ENCODE peak calls at places on chromosomes 3 and 15, in ten cellular contexts. One of them, this sample, is unnamed.

GRCh38 chr3:194983121-194983520 is 287.8 kb downstream of the XXYLT1 start:
- DNase-seq in brain microvascular endothelial cell: no peak
- DNase-seq in WERI-Rb-1: no peak
- DNase-seq in heart right ventricle: no peak
- DNase-seq in DND-41: no peak
- DNase-seq in RWPE1: no peak
- DNase-seq in H9: no peak
- DNase-seq in gastrocnemius medialis: no peak
- DNase-seq in naive thymus-derived CD4-positive, alpha-beta T cell: no peak
- DNase-seq in lower lobe of right lung: no peak
- DNase-seq in this sample: no peak

GRCh38 chr3:16319307-16319706 is 54.3 kb downstream of the OXNAD1 start:
- DNase-seq in H9: peak; percentile 57
- DNase-seq in naive thymus-derived CD4-positive, alpha-beta T cell: peak; percentile 77
- DNase-seq in DND-41: peak; percentile 78
- DNase-seq in RWPE1: no peak
- DNase-seq in WERI-Rb-1: peak; percentile 26
- DNase-seq in heart right ventricle: no peak
- DNase-seq in gastrocnemius medialis: no peak
- DNase-seq in lower lobe of right lung: no peak
- DNase-seq in brain microvascular endothelial cell: no peak
- DNase-seq in this sample: no peak

GRCh38 chr3:46442591-46443530 is 21.8 kb downstream of the LTF start:
- DNase-seq in gastrocnemius medialis: peak; percentile 28
- DNase-seq in WERI-Rb-1: peak; percentile 24
- DNase-seq in H9: no peak
- DNase-seq in heart right ventricle: no peak
- DNase-seq in naive thymus-derived CD4-positive, alpha-beta T cell: peak; percentile 35
- DNase-seq in RWPE1: peak; percentile 37
- DNase-seq in brain microvascular endothelial cell: peak; percentile 19
- DNase-seq in DND-41: peak; percentile 71
- DNase-seq in lower lobe of right lung: no peak
- DNase-seq in this sample: no peak

GRCh38 chr3:146218880-146219866 is 31.7 kb downstream of the PLSCR4 start:
- DNase-seq in H9: no peak
- DNase-seq in RWPE1: peak; percentile 21
- DNase-seq in heart right ventricle: peak; percentile 17
- DNase-seq in brain microvascular endothelial cell: peak; percentile 20
- DNase-seq in naive thymus-derived CD4-positive, alpha-beta T cell: peak; percentile 20
- DNase-seq in WERI-Rb-1: peak; percentile 13
- DNase-seq in DND-41: peak; percentile 8
- DNase-seq in gastrocnemius medialis: no peak
- DNase-seq in lower lobe of right lung: no peak
- DNase-seq in this sample: peak; percentile 15

GRCh38 chr3:124814620-124815421 is 72.3 kb downstream of the ITGB5 start:
- DNase-seq in lower lobe of right lung: no peak
- DNase-seq in DND-41: no peak
- DNase-seq in gastrocnemius medialis: no peak
- DNase-seq in RWPE1: peak; percentile 24
- DNase-seq in heart right ventricle: no peak
- DNase-seq in WERI-Rb-1: no peak
- DNase-seq in H9: no peak
- DNase-seq in brain microvascular endothelial cell: no peak
- DNase-seq in naive thymus-derived CD4-positive, alpha-beta T cell: no peak
- DNase-seq in this sample: no peak

GRCh38 chr15:50003786-50004334 is 115.2 kb downstream of the ATP8B4 start:
- DNase-seq in DND-41: peak; percentile 63
- DNase-seq in gastrocnemius medialis: peak; percentile 67
- DNase-seq in heart right ventricle: peak; percentile 88
- DNase-seq in WERI-Rb-1: peak; percentile 87
- DNase-seq in naive thymus-derived CD4-positive, alpha-beta T cell: peak; percentile 11
- DNase-seq in H9: peak; percentile 96
- DNase-seq in RWPE1: peak; percentile 86
- DNase-seq in lower lobe of right lung: peak; percentile 87
- DNase-seq in brain microvascular endothelial cell: peak; percentile 83
- DNase-seq in this sample: peak; percentile 77

GRCh38 chr3:13254028-13254951 is 165.8 kb downstream of the NUP210 start:
- DNase-seq in H9: no peak
- DNase-seq in brain microvascular endothelial cell: no peak
- DNase-seq in heart right ventricle: no peak
- DNase-seq in RWPE1: no peak
- DNase-seq in gastrocnemius medialis: no peak
- DNase-seq in DND-41: no peak
- DNase-seq in naive thymus-derived CD4-positive, alpha-beta T cell: no peak
- DNase-seq in WERI-Rb-1: no peak
- DNase-seq in lower lobe of right lung: no peak
- DNase-seq in this sample: no peak

GRCh38 chr3:161508852-161509477 is 12.4 kb downstream of the OTOL1 start:
- DNase-seq in lower lobe of right lung: no peak
- DNase-seq in H9: no peak
- DNase-seq in naive thymus-derived CD4-positive, alpha-beta T cell: no peak
- DNase-seq in WERI-Rb-1: no peak
- DNase-seq in brain microvascular endothelial cell: no peak
- DNase-seq in heart right ventricle: no peak
- DNase-seq in gastrocnemius medialis: no peak
- DNase-seq in RWPE1: peak; percentile 27
- DNase-seq in DND-41: no peak
- DNase-seq in this sample: no peak

GRCh38 chr3:14345496-14346150 is 56.8 kb upstream of the SLC6A6 start:
- DNase-seq in gastrocnemius medialis: no peak
- DNase-seq in heart right ventricle: no peak
- DNase-seq in brain microvascular endothelial cell: peak; percentile 28
- DNase-seq in H9: no peak
- DNase-seq in RWPE1: peak; percentile 5
- DNase-seq in DND-41: no peak
- DNase-seq in naive thymus-derived CD4-positive, alpha-beta T cell: no peak
- DNase-seq in lower lobe of right lung: no peak
- DNase-seq in WERI-Rb-1: no peak
- DNase-seq in this sample: no peak

GRCh38 chr3:141537866-141538265 is 51.0 kb downstream of the RASA2 start:
- DNase-seq in gastrocnemius medialis: no peak
- DNase-seq in heart right ventricle: no peak
- DNase-seq in H9: no peak
- DNase-seq in naive thymus-derived CD4-positive, alpha-beta T cell: no peak
- DNase-seq in brain microvascular endothelial cell: no peak
- DNase-seq in lower lobe of right lung: no peak
- DNase-seq in WERI-Rb-1: no peak
- DNase-seq in RWPE1: no peak
- DNase-seq in DND-41: no peak
- DNase-seq in this sample: no peak

GRCh38 chr15:63369296-63369695 is 12.3 kb downstream of the CA12 start:
- DNase-seq in brain microvascular endothelial cell: no peak
- DNase-seq in naive thymus-derived CD4-positive, alpha-beta T cell: no peak
- DNase-seq in DND-41: peak; percentile 30
- DNase-seq in RWPE1: no peak
- DNase-seq in WERI-Rb-1: no peak
- DNase-seq in H9: no peak
- DNase-seq in gastrocnemius medialis: no peak
- DNase-seq in heart right ventricle: no peak
- DNase-seq in lower lobe of right lung: no peak
- DNase-seq in this sample: no peak

GRCh38 chr15:63368503-63368902 is 13.1 kb downstream of the CA12 start:
- DNase-seq in gastrocnemius medialis: no peak
- DNase-seq in DND-41: no peak
- DNase-seq in heart right ventricle: no peak
- DNase-seq in WERI-Rb-1: no peak
- DNase-seq in RWPE1: no peak
- DNase-seq in naive thymus-derived CD4-positive, alpha-beta T cell: no peak
- DNase-seq in brain microvascular endothelial cell: no peak
- DNase-seq in lower lobe of right lung: no peak
- DNase-seq in H9: no peak
- DNase-seq in this sample: no peak

GRCh38 chr15:63367390-63367789 is 14.3 kb downstream of the CA12 start:
- DNase-seq in naive thymus-derived CD4-positive, alpha-beta T cell: no peak
- DNase-seq in heart right ventricle: no peak
- DNase-seq in gastrocnemius medialis: no peak
- DNase-seq in DND-41: no peak
- DNase-seq in brain microvascular endothelial cell: no peak
- DNase-seq in H9: no peak
- DNase-seq in WERI-Rb-1: no peak
- DNase-seq in RWPE1: no peak
- DNase-seq in lower lobe of right lung: no peak
- DNase-seq in this sample: no peak

GRCh38 chr15:63366451-63366850 is 15.2 kb downstream of the CA12 start:
- DNase-seq in gastrocnemius medialis: no peak
- DNase-seq in WERI-Rb-1: no peak
- DNase-seq in DND-41: no peak
- DNase-seq in RWPE1: no peak
- DNase-seq in heart right ventricle: no peak
- DNase-seq in naive thymus-derived CD4-positive, alpha-beta T cell: no peak
- DNase-seq in brain microvascular endothelial cell: no peak
- DNase-seq in lower lobe of right lung: no peak
- DNase-seq in H9: no peak
- DNase-seq in this sample: no peak

DNA sequence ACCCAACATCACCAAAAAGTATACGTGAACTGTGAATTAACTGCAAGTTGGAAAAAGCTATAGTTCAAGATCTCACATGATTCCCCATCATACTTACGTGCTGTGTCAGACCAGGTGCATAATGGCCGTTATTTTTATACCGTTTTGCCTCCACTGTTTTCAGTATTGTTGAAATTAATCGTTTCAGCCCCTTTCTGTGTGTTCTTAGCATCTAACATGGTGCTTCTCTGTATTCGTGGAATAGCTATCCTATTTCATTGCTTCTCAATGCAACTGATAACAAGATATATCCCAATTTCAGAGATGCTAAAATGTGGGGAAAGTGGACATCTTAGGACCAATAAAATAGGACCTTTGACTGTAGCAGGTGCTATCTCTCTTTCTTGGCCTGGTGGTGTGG is 13.7 kb downstream of the CA12 start:
- DNase-seq in gastrocnemius medialis: no peak
- DNase-seq in DND-41: no peak
- DNase-seq in naive thymus-derived CD4-positive, alpha-beta T cell: no peak
- DNase-seq in heart right ventricle: no peak
- DNase-seq in RWPE1: no peak
- DNase-seq in WERI-Rb-1: no peak
- DNase-seq in H9: no peak
- DNase-seq in brain microvascular endothelial cell: no peak
- DNase-seq in lower lobe of right lung: no peak
- DNase-seq in this sample: no peak
- H3K27ac ChIP-seq in gastrocnemius medialis: no peak overlapping the region
- H3K27ac ChIP-seq in DND-41: no peak overlapping the region
- H3K27ac ChIP-seq in naive thymus-derived CD4-positive, alpha-beta T cell: no peak overlapping the region
- H3K27ac ChIP-seq in heart right ventricle: no peak overlapping the region
- H3K27ac ChIP-seq in RWPE1: peak overlapping the region; percentile 27
- H3K27ac ChIP-seq in WERI-Rb-1: no peak overlapping the region
- H3K27ac ChIP-seq in H9: no peak overlapping the region
- H3K27ac ChIP-seq in brain microvascular endothelial cell: no peak overlapping the region
- H3K27ac ChIP-seq in lower lobe of right lung: peak overlapping the region; percentile 15
- H3K27ac ChIP-seq in this sample: no peak overlapping the region

GRCh38 chr15:67943475-67943874 is 103.6 kb upstream of the RNU6-1 start:
- DNase-seq in DND-41: no peak
- DNase-seq in WERI-Rb-1: no peak
- DNase-seq in heart right ventricle: no peak
- DNase-seq in gastrocnemius medialis: no peak
- DNase-seq in brain microvascular endothelial cell: no peak
- DNase-seq in lower lobe of right lung: no peak
- DNase-seq in naive thymus-derived CD4-positive, alpha-beta T cell: no peak
- DNase-seq in RWPE1: no peak
- DNase-seq in H9: no peak
- DNase-seq in this sample: no peak
- H3K27ac ChIP-seq in DND-41: no peak overlapping the region
- H3K27ac ChIP-seq in WERI-Rb-1: no peak overlapping the region
- H3K27ac ChIP-seq in heart right ventricle: no peak overlapping the region
- H3K27ac ChIP-seq in gastrocnemius medialis: no peak overlapping the region
- H3K27ac ChIP-seq in brain microvascular endothelial cell: no peak overlapping the region
- H3K27ac ChIP-seq in lower lobe of right lung: no peak overlapping the region
- H3K27ac ChIP-seq in naive thymus-derived CD4-positive, alpha-beta T cell: no peak overlapping the region
- H3K27ac ChIP-seq in RWPE1: peak overlapping the region; percentile 58
- H3K27ac ChIP-seq in H9: no peak overlapping the region
- H3K27ac ChIP-seq in this sample: no peak overlapping the region

DNA sequence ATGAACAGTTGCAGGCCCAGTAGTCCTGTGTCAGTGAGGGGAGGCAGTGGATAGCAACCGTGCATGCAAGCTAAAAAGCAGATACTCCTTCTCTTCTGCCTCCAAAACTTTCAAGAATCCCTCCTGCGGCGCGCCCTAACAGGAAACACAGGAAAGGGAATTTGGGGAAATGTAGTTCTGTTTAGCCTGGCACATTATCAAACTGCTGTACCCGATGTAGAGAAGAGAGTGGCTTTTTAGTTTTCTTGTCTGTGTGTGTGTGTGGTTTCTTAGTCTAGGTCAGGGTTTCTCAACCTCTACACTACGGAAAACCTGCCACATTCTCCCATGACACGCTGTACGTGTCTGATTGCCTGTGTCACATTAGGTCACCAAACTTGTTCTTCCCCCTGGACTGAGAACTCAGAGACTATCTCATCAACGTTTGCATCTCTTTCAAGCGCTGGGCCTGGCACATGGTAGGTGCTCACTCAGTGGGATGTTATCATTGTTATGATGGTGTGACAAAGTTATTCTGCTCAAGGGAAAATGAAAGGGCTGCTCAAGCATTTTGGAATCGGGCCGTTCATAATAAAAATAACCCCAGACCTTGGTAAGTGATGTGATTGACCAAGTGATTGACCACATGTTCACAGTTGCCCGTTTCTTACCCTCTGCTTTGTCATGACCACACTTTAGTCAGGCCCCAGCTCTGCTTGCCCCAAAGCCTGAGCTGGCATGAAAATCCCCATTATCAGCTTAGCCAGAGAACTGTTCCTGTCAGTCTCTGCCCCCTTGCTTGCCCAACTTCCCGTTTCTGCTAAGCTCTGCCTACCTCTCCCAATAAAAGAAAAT is 33.2 kb downstream of the TM4SF4 start:
- DNase-seq in naive thymus-derived CD4-positive, alpha-beta T cell: no peak
- DNase-seq in RWPE1: no peak
- DNase-seq in gastrocnemius medialis: peak; percentile 33
- DNase-seq in WERI-Rb-1: no peak
- DNase-seq in H9: no peak
- DNase-seq in brain microvascular endothelial cell: peak; percentile 37
- DNase-seq in lower lobe of right lung: peak; percentile 59
- DNase-seq in heart right ventricle: no peak
- DNase-seq in DND-41: no peak
- DNase-seq in this sample: peak; percentile 60
- H3K27ac ChIP-seq in naive thymus-derived CD4-positive, alpha-beta T cell: no peak overlapping the region
- H3K27ac ChIP-seq in RWPE1: no peak overlapping the region
- H3K27ac ChIP-seq in gastrocnemius medialis: peak overlapping the region; percentile 55
- H3K27ac ChIP-seq in WERI-Rb-1: no peak overlapping the region
- H3K27ac ChIP-seq in H9: no peak overlapping the region
- H3K27ac ChIP-seq in brain microvascular endothelial cell: peak overlapping the region; percentile 44
- H3K27ac ChIP-seq in lower lobe of right lung: peak overlapping the region; percentile 76
- H3K27ac ChIP-seq in heart right ventricle: peak overlapping the region; percentile 52
- H3K27ac ChIP-seq in DND-41: no peak overlapping the region
- H3K27ac ChIP-seq in this sample: peak overlapping the region; percentile 80

DNA sequence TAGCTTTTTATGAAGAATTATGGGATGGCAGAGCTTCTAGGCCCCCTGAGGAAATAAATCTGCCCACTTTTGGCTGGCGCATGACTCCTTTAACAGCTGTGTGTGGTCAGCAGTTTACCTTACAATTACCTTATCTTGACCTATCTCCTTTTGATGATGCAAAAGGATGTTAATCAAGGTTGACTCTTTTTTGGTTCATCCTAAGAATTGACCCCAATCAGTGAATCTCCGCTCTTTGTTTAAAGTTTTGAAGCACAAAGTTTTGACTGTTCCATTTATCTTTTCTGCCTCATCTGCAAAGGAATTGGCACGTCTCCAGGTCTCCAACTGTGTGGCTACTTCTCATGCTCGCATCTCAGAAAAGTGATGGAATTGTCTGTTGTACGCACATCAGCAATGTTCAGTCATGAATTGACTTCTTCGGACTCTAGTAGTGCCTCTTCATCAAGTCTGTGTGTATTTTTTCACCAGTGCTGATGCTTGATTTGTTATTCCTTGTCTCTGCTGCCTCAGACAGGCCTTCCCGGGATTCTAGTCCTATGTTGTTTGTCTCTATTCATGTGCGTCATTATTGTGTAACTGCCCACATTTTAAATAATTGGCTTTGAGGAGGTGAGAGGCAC is 196.2 kb upstream of the CFAP20DC start:
- DNase-seq in H9: no peak
- DNase-seq in brain microvascular endothelial cell: peak; percentile 33
- DNase-seq in naive thymus-derived CD4-positive, alpha-beta T cell: no peak
- DNase-seq in gastrocnemius medialis: no peak
- DNase-seq in RWPE1: no peak
- DNase-seq in WERI-Rb-1: no peak
- DNase-seq in DND-41: no peak
- DNase-seq in heart right ventricle: no peak
- DNase-seq in lower lobe of right lung: no peak
- DNase-seq in this sample: no peak
- H3K27ac ChIP-seq in H9: no peak overlapping the region
- H3K27ac ChIP-seq in brain microvascular endothelial cell: no peak overlapping the region
- H3K27ac ChIP-seq in naive thymus-derived CD4-positive, alpha-beta T cell: no peak overlapping the region
- H3K27ac ChIP-seq in gastrocnemius medialis: no peak overlapping the region
- H3K27ac ChIP-seq in RWPE1: no peak overlapping the region
- H3K27ac ChIP-seq in WERI-Rb-1: no peak overlapping the region
- H3K27ac ChIP-seq in DND-41: no peak overlapping the region
- H3K27ac ChIP-seq in heart right ventricle: no peak overlapping the region
- H3K27ac ChIP-seq in lower lobe of right lung: no peak overlapping the region
- H3K27ac ChIP-seq in this sample: no peak overlapping the region